ENCODE peak calls at places on chromosomes 7 and 10, in five cellular contexts. N is GM04504, R is PC-9, B is brain microvascular endothelial cell, Y is ACHN. Z is an unnamed sample.

GRCh38 chr7:121301441-121302213 is 27.2 kb upstream of the WNT16 start:
- DNase-seq in N (no peak), R (no peak), B (peak; percentile 46), Y (no peak), Z (no peak)

GRCh38 chr10:9825491-9826018 is 1192.1 kb upstream of the CELF2 start:
- DNase-seq in N (no peak), R (no peak), B (peak; percentile 34), Y (no peak), Z (no peak)

GRCh38 chr10:121624778-121625330 is 26.6 kb upstream of the FGFR2 start:
- DNase-seq in N (no peak), R (no peak), B (no peak), Y (no peak), Z (no peak)

GRCh38 chr10:72794260-72794659 is 99.3 kb upstream of the OIT3 start:
- DNase-seq in N (no peak), R (no peak), B (no peak), Y (peak; percentile 27), Z (no peak)

GRCh38 chr7:116569737-116570136 is 44.9 kb downstream of the CAV1 start:
- DNase-seq in N (peak; percentile 93), R (no peak), B (peak; percentile 76), Y (peak; percentile 65), Z (no peak)

GRCh38 chr7:55185941-55186609 is 167.3 kb downstream of the EGFR start:
- DNase-seq in N (peak; percentile 81), R (peak; percentile 99), B (peak; percentile 93), Y (peak; percentile 97), Z (peak; percentile 42)

GRCh38 chr10:1297566-1298301 is 241.5 kb downstream of the WDR37 start:
- DNase-seq in N (no peak), R (no peak), B (no peak), Y (no peak), Z (no peak)

GRCh38 chr10:128463991-128464755 is 337.9 kb upstream of the MKI67 start:
- DNase-seq in N (no peak), R (no peak), B (peak; percentile 8), Y (peak; percentile 9), Z (peak; percentile 4)

GRCh38 chr10:133295426-133296320 is 13.0 kb downstream of the TUBGCP2 start:
- DNase-seq in N (no peak), R (no peak), B (no peak), Y (no peak), Z (no peak)

GRCh38 chr10:109040622-109041021 is 882.7 kb downstream of the XPNPEP1 start:
- DNase-seq in N (no peak), R (no peak), B (no peak), Y (no peak), Z (no peak)

GRCh38 chr7:98848918-98849317 is 20.9 kb downstream of the TMEM130 start:
- DNase-seq in N (no peak), R (no peak), B (no peak), Y (no peak), Z (no peak)

GRCh38 chr10:43878386-43878785 is 229.7 kb upstream of the ZNF32 start:
- DNase-seq in N (no peak), R (no peak), B (no peak), Y (no peak), Z (no peak)

GRCh38 chr10:79223346-79224048 is 123.8 kb upstream of the PPIF start:
- DNase-seq in N (no peak), R (no peak), B (peak; percentile 59), Y (no peak), Z (no peak)

GRCh38 chr7:106068986-106069385 is 43.1 kb downstream of the SYPL1 start:
- DNase-seq in N (peak; percentile 53), R (peak; percentile 68), B (no peak), Y (no peak), Z (no peak)

GRCh38 chr7:50197547-50197946 is 104.5 kb upstream of the ZPBP start:
- DNase-seq in N (no peak), R (no peak), B (no peak), Y (peak; percentile 14), Z (no peak)

GRCh38 chr10:75050520-75050919 is 60.9 kb upstream of the SAMD8 start:
- DNase-seq in N (no peak), R (no peak), B (no peak), Y (no peak), Z (no peak)

GRCh38 chr7:50333266-50333665 is 28.8 kb downstream of the IKZF1 start:
- DNase-seq in N (no peak), R (no peak), B (no peak), Y (no peak), Z (no peak)

GRCh38 chr7:99310004-99310403 is 15.7 kb upstream of the ARPC1A start:
- DNase-seq in N (no peak), R (no peak), B (no peak), Y (no peak), Z (no peak)

GRCh38 chr7:4681218-4681851 is 760 bp upstream of the FOXK1 start:
- DNase-seq in N (no peak), R (no peak), B (no peak), Y (no peak), Z (no peak)

GRCh38 chr7:158130023-158130409 is 457.6 kb downstream of the PTPRN2 start:
- DNase-seq in N (no peak), R (no peak), B (no peak), Y (no peak), Z (no peak)

GRCh38 chr7:149865437-149865836 is 8.3 kb upstream of the ATP6V0E2 start:
- DNase-seq in N (no peak), R (no peak), B (no peak), Y (no peak), Z (no peak)

GRCh38 chr7:123977081-123977480 is 52.0 kb downstream of the SPAM1 start:
- DNase-seq in N (no peak), R (no peak), B (no peak), Y (no peak), Z (no peak)

GRCh38 chr10:49369216-49370162 is 26.4 kb downstream of the DRGX start:
- DNase-seq in N (no peak), R (no peak), B (peak; percentile 9), Y (no peak), Z (no peak)

GRCh38 chr7:132145466-132145865 is 430.8 kb downstream of the PLXNA4 start:
- DNase-seq in N (peak; percentile 79), R (peak; percentile 89), B (peak; percentile 35), Y (peak; percentile 43), Z (peak; percentile 1)

GRCh38 chr7:64849250-64849923 is 53.7 kb upstream of the ZNF273 start:
- DNase-seq in N (no peak), R (peak; percentile 45), B (no peak), Y (no peak), Z (no peak)

GRCh38 chr10:47087667-47088066 is 176.4 kb downstream of the PTPN20 start:
- DNase-seq in N (no peak), R (no peak), B (no peak), Y (no peak), Z (no peak)

GRCh38 chr10:70440296-70441160 is 953 bp downstream of the NODAL start:
- DNase-seq in N (no peak), R (no peak), B (no peak), Y (no peak), Z (no peak)

GRCh38 chr10:127354992-127355391 is 158.6 kb upstream of the INSYN2A start:
- DNase-seq in N (no peak), R (no peak), B (no peak), Y (no peak), Z (no peak)

GRCh38 chr10:100100651-100101525 is 19.2 kb upstream of the CPN1 start:
- DNase-seq in N (peak; percentile 10), R (no peak), B (peak; percentile 25), Y (peak; percentile 54), Z (peak; percentile 42)

GRCh38 chr7:35647171-35647574 is 47.8 kb downstream of the HERPUD2 start:
- DNase-seq in N (no peak), R (no peak), B (peak; percentile 7), Y (no peak), Z (no peak)

GRCh38 chr7:73597978-73598782 is 19.8 kb upstream of the TBL2 start:
- DNase-seq in N (no peak), R (no peak), B (no peak), Y (no peak), Z (no peak)

GRCh38 chr7:55202150-55202913 is 162.8 kb upstream of the LANCL2 start:
- DNase-seq in N (no peak), R (no peak), B (no peak), Y (no peak), Z (no peak)